ENCODE peak calls at places on chromosomes 12 and 14, in eight cellular contexts. One of them, this sample, is unnamed.

GRCh38 chr14:89648510-89648909 is 231.5 kb upstream of the FOXN3 start:
- DNase-seq in left ventricle myocardium inferior: no peak
- DNase-seq in amygdala: no peak
- DNase-seq in AG09309: no peak
- DNase-seq in left colon: no peak
- DNase-seq in Ammon's horn: no peak
- DNase-seq in HFF-Myc: no peak
- DNase-seq in RWPE2: no peak
- DNase-seq in this sample: no peak

GRCh38 chr12:119673634-119674033 is 5.7 kb downstream of the PRKAB1 start:
- DNase-seq in left colon: no peak
- DNase-seq in HFF-Myc: no peak
- DNase-seq in AG09309: no peak
- DNase-seq in left ventricle myocardium inferior: peak
- DNase-seq in RWPE2: no peak
- DNase-seq in amygdala: no peak
- DNase-seq in Ammon's horn: no peak
- DNase-seq in this sample: no peak

GRCh38 chr12:105921872-105922669 is 216.7 kb downstream of the NUAK1 start:
- DNase-seq in Ammon's horn: peak
- DNase-seq in HFF-Myc: no peak
- DNase-seq in RWPE2: no peak
- DNase-seq in left ventricle myocardium inferior: peak
- DNase-seq in amygdala: no peak
- DNase-seq in AG09309: no peak
- DNase-seq in left colon: no peak
- DNase-seq in this sample: no peak

GRCh38 chr12:50353404-50353803 is 43.0 kb downstream of the FAM186A start:
- DNase-seq in amygdala: no peak
- DNase-seq in AG09309: no peak
- DNase-seq in HFF-Myc: no peak
- DNase-seq in RWPE2: no peak
- DNase-seq in left ventricle myocardium inferior: no peak
- DNase-seq in Ammon's horn: no peak
- DNase-seq in left colon: no peak
- DNase-seq in this sample: no peak

GRCh38 chr12:94779520-94779919 is 129.2 kb upstream of the TMCC3 start:
- DNase-seq in AG09309: peak
- DNase-seq in left ventricle myocardium inferior: no peak
- DNase-seq in HFF-Myc: no peak
- DNase-seq in RWPE2: no peak
- DNase-seq in left colon: no peak
- DNase-seq in Ammon's horn: no peak
- DNase-seq in amygdala: no peak
- DNase-seq in this sample: no peak

GRCh38 chr12:107396991-107397390 is 288.6 kb upstream of the PWP1 start:
- DNase-seq in left ventricle myocardium inferior: no peak
- DNase-seq in RWPE2: no peak
- DNase-seq in HFF-Myc: no peak
- DNase-seq in amygdala: no peak
- DNase-seq in Ammon's horn: no peak
- DNase-seq in left colon: no peak
- DNase-seq in AG09309: no peak
- DNase-seq in this sample: no peak

GRCh38 chr14:53432378-53432802 is 279.3 kb upstream of the DDHD1 start:
- DNase-seq in HFF-Myc: no peak
- DNase-seq in Ammon's horn: no peak
- DNase-seq in left colon: no peak
- DNase-seq in AG09309: peak
- DNase-seq in amygdala: no peak
- DNase-seq in RWPE2: no peak
- DNase-seq in left ventricle myocardium inferior: no peak
- DNase-seq in this sample: no peak

GRCh38 chr14:57982802-57983201 is 116.9 kb upstream of the SLC35F4 start:
- DNase-seq in left colon: no peak
- DNase-seq in amygdala: no peak
- DNase-seq in RWPE2: no peak
- DNase-seq in left ventricle myocardium inferior: no peak
- DNase-seq in Ammon's horn: no peak
- DNase-seq in AG09309: no peak
- DNase-seq in HFF-Myc: no peak
- DNase-seq in this sample: no peak

GRCh38 chr14:75125617-75126016 is 1.2 kb downstream of the NEK9 start:
- DNase-seq in Ammon's horn: no peak
- DNase-seq in HFF-Myc: peak
- DNase-seq in left ventricle myocardium inferior: no peak
- DNase-seq in amygdala: no peak
- DNase-seq in AG09309: peak
- DNase-seq in left colon: no peak
- DNase-seq in RWPE2: no peak
- DNase-seq in this sample: no peak

GRCh38 chr14:69675877-69676416 is 64.6 kb downstream of the SUSD6 start:
- DNase-seq in HFF-Myc: no peak
- DNase-seq in left ventricle myocardium inferior: no peak
- DNase-seq in amygdala: no peak
- DNase-seq in Ammon's horn: no peak
- DNase-seq in left colon: no peak
- DNase-seq in AG09309: no peak
- DNase-seq in RWPE2: no peak
- DNase-seq in this sample: no peak

GRCh38 chr14:82180057-82180620 is 646.5 kb upstream of the SEL1L start:
- DNase-seq in left colon: no peak
- DNase-seq in amygdala: no peak
- DNase-seq in AG09309: no peak
- DNase-seq in Ammon's horn: no peak
- DNase-seq in RWPE2: no peak
- DNase-seq in left ventricle myocardium inferior: no peak
- DNase-seq in HFF-Myc: no peak
- DNase-seq in this sample: no peak

GRCh38 chr14:56340921-56341320 is 222.7 kb downstream of the PELI2 start:
- DNase-seq in AG09309: no peak
- DNase-seq in amygdala: no peak
- DNase-seq in left ventricle myocardium inferior: no peak
- DNase-seq in Ammon's horn: no peak
- DNase-seq in HFF-Myc: no peak
- DNase-seq in RWPE2: no peak
- DNase-seq in left colon: no peak
- DNase-seq in this sample: no peak

GRCh38 chr14:94317259-94317658 is 5.9 kb downstream of the SERPINA6 start:
- DNase-seq in amygdala: no peak
- DNase-seq in HFF-Myc: no peak
- DNase-seq in AG09309: no peak
- DNase-seq in left colon: peak
- DNase-seq in left ventricle myocardium inferior: peak
- DNase-seq in Ammon's horn: no peak
- DNase-seq in RWPE2: no peak
- DNase-seq in this sample: no peak

GRCh38 chr14:104865069-104865630 is at the start of gene CEP170B:
- DNase-seq in amygdala: no peak
- DNase-seq in left ventricle myocardium inferior: peak
- DNase-seq in left colon: no peak
- DNase-seq in HFF-Myc: no peak
- DNase-seq in RWPE2: no peak
- DNase-seq in AG09309: no peak
- DNase-seq in Ammon's horn: no peak
- DNase-seq in this sample: no peak

GRCh38 chr14:68882235-68882634 is 89.4 kb upstream of the ZFP36L1 start:
- DNase-seq in RWPE2: peak
- DNase-seq in amygdala: no peak
- DNase-seq in HFF-Myc: no peak
- DNase-seq in Ammon's horn: no peak
- DNase-seq in left ventricle myocardium inferior: no peak
- DNase-seq in AG09309: no peak
- DNase-seq in left colon: no peak
- DNase-seq in this sample: no peak

GRCh38 chr12:104602426-104602825 is 145.7 kb downstream of the CHST11 start:
- DNase-seq in AG09309: no peak
- DNase-seq in left ventricle myocardium inferior: no peak
- DNase-seq in HFF-Myc: no peak
- DNase-seq in Ammon's horn: no peak
- DNase-seq in RWPE2: no peak
- DNase-seq in amygdala: no peak
- DNase-seq in left colon: no peak
- DNase-seq in this sample: no peak

GRCh38 chr12:28209782-28210181 is 19.5 kb downstream of the CCDC91 start:
- DNase-seq in left colon: no peak
- DNase-seq in amygdala: no peak
- DNase-seq in AG09309: no peak
- DNase-seq in Ammon's horn: no peak
- DNase-seq in RWPE2: no peak
- DNase-seq in left ventricle myocardium inferior: no peak
- DNase-seq in HFF-Myc: no peak
- DNase-seq in this sample: no peak

GRCh38 chr12:29782285-29782820 is 1.4 kb downstream of the TMTC1 start:
- DNase-seq in amygdala: no peak
- DNase-seq in AG09309: peak
- DNase-seq in RWPE2: no peak
- DNase-seq in left ventricle myocardium inferior: no peak
- DNase-seq in Ammon's horn: no peak
- DNase-seq in HFF-Myc: no peak
- DNase-seq in left colon: no peak
- DNase-seq in this sample: no peak

GRCh38 chr14:21941885-21942284 is 268.3 kb upstream of the OR4E1 start:
- DNase-seq in left ventricle myocardium inferior: no peak
- DNase-seq in RWPE2: no peak
- DNase-seq in HFF-Myc: no peak
- DNase-seq in amygdala: no peak
- DNase-seq in left colon: no peak
- DNase-seq in AG09309: no peak
- DNase-seq in Ammon's horn: no peak
- DNase-seq in this sample: no peak

GRCh38 chr12:104632724-104633181 is 176.0 kb downstream of the CHST11 start:
- DNase-seq in RWPE2: peak
- DNase-seq in left ventricle myocardium inferior: no peak
- DNase-seq in amygdala: no peak
- DNase-seq in Ammon's horn: no peak
- DNase-seq in left colon: no peak
- DNase-seq in HFF-Myc: no peak
- DNase-seq in AG09309: peak
- DNase-seq in this sample: no peak

GRCh38 chr14:101556566-101557320 is 4.6 kb upstream of the DIO3 start:
- DNase-seq in amygdala: no peak
- DNase-seq in HFF-Myc: no peak
- DNase-seq in Ammon's horn: no peak
- DNase-seq in RWPE2: no peak
- DNase-seq in AG09309: no peak
- DNase-seq in left colon: no peak
- DNase-seq in left ventricle myocardium inferior: no peak
- DNase-seq in this sample: no peak

GRCh38 chr14:73140924-73141323 is 4.6 kb downstream of the PSEN1 start:
- DNase-seq in HFF-Myc: no peak
- DNase-seq in RWPE2: no peak
- DNase-seq in left colon: no peak
- DNase-seq in left ventricle myocardium inferior: no peak
- DNase-seq in Ammon's horn: peak
- DNase-seq in AG09309: no peak
- DNase-seq in amygdala: no peak
- DNase-seq in this sample: no peak

GRCh38 chr12:1907652-1908611 is 10.5 kb downstream of the CACNA2D4 start:
- DNase-seq in Ammon's horn: no peak
- DNase-seq in RWPE2: peak
- DNase-seq in left ventricle myocardium inferior: no peak
- DNase-seq in left colon: peak
- DNase-seq in amygdala: no peak
- DNase-seq in AG09309: no peak
- DNase-seq in HFF-Myc: no peak
- DNase-seq in this sample: no peak

GRCh38 chr14:90796319-90796718 is 19.9 kb downstream of the TTC7B start:
- DNase-seq in left ventricle myocardium inferior: no peak
- DNase-seq in amygdala: no peak
- DNase-seq in RWPE2: no peak
- DNase-seq in Ammon's horn: peak
- DNase-seq in AG09309: no peak
- DNase-seq in HFF-Myc: no peak
- DNase-seq in left colon: no peak
- DNase-seq in this sample: no peak

GRCh38 chr12:132400011-132400641 is 70.7 kb upstream of the GALNT9 start:
- DNase-seq in HFF-Myc: no peak
- DNase-seq in AG09309: no peak
- DNase-seq in RWPE2: peak
- DNase-seq in Ammon's horn: no peak
- DNase-seq in amygdala: no peak
- DNase-seq in left colon: no peak
- DNase-seq in left ventricle myocardium inferior: peak
- DNase-seq in this sample: no peak

GRCh38 chr12:69872804-69873203 is 47.8 kb downstream of the MYRFL start:
- DNase-seq in RWPE2: no peak
- DNase-seq in AG09309: no peak
- DNase-seq in Ammon's horn: no peak
- DNase-seq in amygdala: no peak
- DNase-seq in left ventricle myocardium inferior: no peak
- DNase-seq in HFF-Myc: no peak
- DNase-seq in left colon: no peak
- DNase-seq in this sample: no peak

GRCh38 chr14:75559451-75560187 is 18.8 kb upstream of the FLVCR2 start:
- DNase-seq in AG09309: peak
- DNase-seq in left ventricle myocardium inferior: no peak
- DNase-seq in HFF-Myc: no peak
- DNase-seq in RWPE2: peak
- DNase-seq in left colon: no peak
- DNase-seq in amygdala: no peak
- DNase-seq in Ammon's horn: no peak
- DNase-seq in this sample: no peak

GRCh38 chr14:49620182-49621113 is at the start of the genes MGAT2 and RPL36AL:
- DNase-seq in RWPE2: peak
- DNase-seq in Ammon's horn: peak
- DNase-seq in left colon: peak
- DNase-seq in AG09309: peak
- DNase-seq in left ventricle myocardium inferior: peak
- DNase-seq in HFF-Myc: peak
- DNase-seq in amygdala: peak
- DNase-seq in this sample: peak

GRCh38 chr12:66335746-66336145 is 33.5 kb downstream of the HELB start:
- DNase-seq in RWPE2: no peak
- DNase-seq in left colon: no peak
- DNase-seq in AG09309: no peak
- DNase-seq in amygdala: no peak
- DNase-seq in Ammon's horn: no peak
- DNase-seq in HFF-Myc: no peak
- DNase-seq in left ventricle myocardium inferior: no peak
- DNase-seq in this sample: no peak

GRCh38 chr12:72491399-72491798 is 219.2 kb downstream of the TRHDE start:
- DNase-seq in Ammon's horn: peak
- DNase-seq in RWPE2: no peak
- DNase-seq in HFF-Myc: no peak
- DNase-seq in left colon: no peak
- DNase-seq in left ventricle myocardium inferior: no peak
- DNase-seq in AG09309: peak
- DNase-seq in amygdala: no peak
- DNase-seq in this sample: no peak

GRCh38 chr12:78209851-78210493 is 379.3 kb downstream of the NAV3 start:
- DNase-seq in HFF-Myc: no peak
- DNase-seq in left ventricle myocardium inferior: peak
- DNase-seq in left colon: no peak
- DNase-seq in amygdala: no peak
- DNase-seq in Ammon's horn: peak
- DNase-seq in RWPE2: no peak
- DNase-seq in AG09309: no peak
- DNase-seq in this sample: no peak

GRCh38 chr14:41609704-41610183 is 3.1 kb downstream of the LRFN5 start:
- DNase-seq in RWPE2: no peak
- DNase-seq in left ventricle myocardium inferior: peak
- DNase-seq in AG09309: no peak
- DNase-seq in amygdala: no peak
- DNase-seq in left colon: no peak
- DNase-seq in Ammon's horn: peak
- DNase-seq in HFF-Myc: no peak
- DNase-seq in this sample: no peak

GRCh38 chr14:92409069-92409468 is 86.1 kb downstream of the SLC24A4 start:
- DNase-seq in left colon: no peak
- DNase-seq in Ammon's horn: no peak
- DNase-seq in RWPE2: no peak
- DNase-seq in left ventricle myocardium inferior: peak
- DNase-seq in HFF-Myc: no peak
- DNase-seq in AG09309: no peak
- DNase-seq in amygdala: no peak
- DNase-seq in this sample: no peak